ENCODE peak calls at places on chromosomes 5 and 9, in nine cellular contexts. One of them, this sample, is unnamed.

GRCh38 chr9:116094846-116095245 is 58.7 kb upstream of the PAPPA start:
- DNase-seq in keratinocyte: no peak
- DNase-seq in WTC11: no peak
- DNase-seq in neural progenitor cell: no peak
- DNase-seq in cardiac muscle cell: no peak
- DNase-seq in tibial nerve: no peak
- DNase-seq in CD8-positive, alpha-beta T cell: no peak
- DNase-seq in cardiac fibroblast: peak
- DNase-seq in body of pancreas: no peak
- DNase-seq in this sample: no peak

GRCh38 chr9:138028596-138028995 is 151.0 kb downstream of the CACNA1B start:
- DNase-seq in neural progenitor cell: peak
- DNase-seq in keratinocyte: no peak
- DNase-seq in CD8-positive, alpha-beta T cell: no peak
- DNase-seq in WTC11: no peak
- DNase-seq in cardiac fibroblast: no peak
- DNase-seq in cardiac muscle cell: no peak
- DNase-seq in tibial nerve: no peak
- DNase-seq in body of pancreas: no peak
- DNase-seq in this sample: no peak

GRCh38 chr5:134101686-134102439 is 12.6 kb upstream of the TCF7 start:
- DNase-seq in CD8-positive, alpha-beta T cell: peak
- DNase-seq in keratinocyte: no peak
- DNase-seq in neural progenitor cell: peak
- DNase-seq in cardiac fibroblast: peak
- DNase-seq in tibial nerve: peak
- DNase-seq in WTC11: peak
- DNase-seq in body of pancreas: peak
- DNase-seq in cardiac muscle cell: peak
- DNase-seq in this sample: peak

GRCh38 chr5:99900302-99900811 is 634.8 kb upstream of the FAM174A start:
- DNase-seq in WTC11: no peak
- DNase-seq in keratinocyte: peak
- DNase-seq in cardiac fibroblast: peak
- DNase-seq in cardiac muscle cell: no peak
- DNase-seq in CD8-positive, alpha-beta T cell: no peak
- DNase-seq in body of pancreas: no peak
- DNase-seq in tibial nerve: no peak
- DNase-seq in neural progenitor cell: no peak
- DNase-seq in this sample: no peak

GRCh38 chr9:133597316-133597957 is 11.8 kb downstream of the FAM163B start:
- DNase-seq in cardiac fibroblast: peak
- DNase-seq in cardiac muscle cell: no peak
- DNase-seq in WTC11: no peak
- DNase-seq in keratinocyte: no peak
- DNase-seq in body of pancreas: no peak
- DNase-seq in CD8-positive, alpha-beta T cell: no peak
- DNase-seq in tibial nerve: no peak
- DNase-seq in neural progenitor cell: no peak
- DNase-seq in this sample: no peak

GRCh38 chr9:98962861-98963260 is 19.2 kb downstream of the COL15A1 start:
- DNase-seq in WTC11: peak
- DNase-seq in keratinocyte: no peak
- DNase-seq in CD8-positive, alpha-beta T cell: no peak
- DNase-seq in neural progenitor cell: no peak
- DNase-seq in cardiac fibroblast: no peak
- DNase-seq in tibial nerve: no peak
- DNase-seq in body of pancreas: no peak
- DNase-seq in cardiac muscle cell: peak
- DNase-seq in this sample: no peak

GRCh38 chr5:123176224-123176937 is 87.3 kb downstream of the PRDM6 start:
- DNase-seq in cardiac muscle cell: no peak
- DNase-seq in CD8-positive, alpha-beta T cell: no peak
- DNase-seq in body of pancreas: no peak
- DNase-seq in keratinocyte: no peak
- DNase-seq in neural progenitor cell: no peak
- DNase-seq in WTC11: no peak
- DNase-seq in tibial nerve: no peak
- DNase-seq in cardiac fibroblast: peak
- DNase-seq in this sample: no peak

GRCh38 chr9:105243015-105243686 is 1.3 kb upstream of the SLC44A1 start:
- DNase-seq in cardiac fibroblast: peak
- DNase-seq in cardiac muscle cell: no peak
- DNase-seq in keratinocyte: no peak
- DNase-seq in tibial nerve: no peak
- DNase-seq in WTC11: no peak
- DNase-seq in body of pancreas: no peak
- DNase-seq in CD8-positive, alpha-beta T cell: no peak
- DNase-seq in neural progenitor cell: peak
- DNase-seq in this sample: no peak

GRCh38 chr5:95735436-95735835 is 4.3 kb downstream of the RHOBTB3 start:
- DNase-seq in keratinocyte: no peak
- DNase-seq in tibial nerve: no peak
- DNase-seq in cardiac muscle cell: no peak
- DNase-seq in CD8-positive, alpha-beta T cell: no peak
- DNase-seq in WTC11: no peak
- DNase-seq in neural progenitor cell: no peak
- DNase-seq in body of pancreas: no peak
- DNase-seq in cardiac fibroblast: no peak
- DNase-seq in this sample: no peak

GRCh38 chr9:23288545-23288944 is 537.5 kb downstream of the ELAVL2 start:
- DNase-seq in keratinocyte: no peak
- DNase-seq in neural progenitor cell: no peak
- DNase-seq in tibial nerve: no peak
- DNase-seq in CD8-positive, alpha-beta T cell: no peak
- DNase-seq in cardiac fibroblast: no peak
- DNase-seq in WTC11: no peak
- DNase-seq in cardiac muscle cell: no peak
- DNase-seq in body of pancreas: no peak
- DNase-seq in this sample: no peak

GRCh38 chr5:140131967-140132409 is 6.3 kb downstream of the IGIP start:
- DNase-seq in tibial nerve: no peak
- DNase-seq in neural progenitor cell: no peak
- DNase-seq in WTC11: no peak
- DNase-seq in cardiac muscle cell: no peak
- DNase-seq in keratinocyte: peak
- DNase-seq in CD8-positive, alpha-beta T cell: no peak
- DNase-seq in body of pancreas: peak
- DNase-seq in cardiac fibroblast: peak
- DNase-seq in this sample: no peak

GRCh38 chr5:13972029-13972428 is 27.5 kb upstream of the DNAH5 start:
- DNase-seq in CD8-positive, alpha-beta T cell: no peak
- DNase-seq in neural progenitor cell: no peak
- DNase-seq in body of pancreas: no peak
- DNase-seq in keratinocyte: no peak
- DNase-seq in cardiac fibroblast: no peak
- DNase-seq in cardiac muscle cell: no peak
- DNase-seq in tibial nerve: no peak
- DNase-seq in WTC11: no peak
- DNase-seq in this sample: no peak

GRCh38 chr9:99721898-99722297 is 99.8 kb upstream of the NR4A3 start:
- DNase-seq in neural progenitor cell: no peak
- DNase-seq in CD8-positive, alpha-beta T cell: no peak
- DNase-seq in cardiac muscle cell: no peak
- DNase-seq in body of pancreas: no peak
- DNase-seq in cardiac fibroblast: no peak
- DNase-seq in WTC11: no peak
- DNase-seq in keratinocyte: no peak
- DNase-seq in tibial nerve: no peak
- DNase-seq in this sample: no peak

GRCh38 chr5:134575316-134575715 is 49.8 kb downstream of the JADE2 start:
- DNase-seq in CD8-positive, alpha-beta T cell: no peak
- DNase-seq in WTC11: no peak
- DNase-seq in cardiac muscle cell: no peak
- DNase-seq in keratinocyte: no peak
- DNase-seq in cardiac fibroblast: no peak
- DNase-seq in tibial nerve: no peak
- DNase-seq in neural progenitor cell: no peak
- DNase-seq in body of pancreas: no peak
- DNase-seq in this sample: no peak

GRCh38 chr5:134133213-134133994 is 18.9 kb downstream of the TCF7 start:
- DNase-seq in neural progenitor cell: no peak
- DNase-seq in cardiac fibroblast: no peak
- DNase-seq in cardiac muscle cell: no peak
- DNase-seq in keratinocyte: no peak
- DNase-seq in CD8-positive, alpha-beta T cell: peak
- DNase-seq in WTC11: peak
- DNase-seq in body of pancreas: peak
- DNase-seq in tibial nerve: no peak
- DNase-seq in this sample: no peak

GRCh38 chr5:88262116-88262515 is 6.5 kb downstream of the TMEM161B start:
- DNase-seq in WTC11: no peak
- DNase-seq in keratinocyte: no peak
- DNase-seq in body of pancreas: no peak
- DNase-seq in tibial nerve: no peak
- DNase-seq in neural progenitor cell: no peak
- DNase-seq in cardiac fibroblast: peak
- DNase-seq in cardiac muscle cell: no peak
- DNase-seq in CD8-positive, alpha-beta T cell: no peak
- DNase-seq in this sample: no peak

DNA sequence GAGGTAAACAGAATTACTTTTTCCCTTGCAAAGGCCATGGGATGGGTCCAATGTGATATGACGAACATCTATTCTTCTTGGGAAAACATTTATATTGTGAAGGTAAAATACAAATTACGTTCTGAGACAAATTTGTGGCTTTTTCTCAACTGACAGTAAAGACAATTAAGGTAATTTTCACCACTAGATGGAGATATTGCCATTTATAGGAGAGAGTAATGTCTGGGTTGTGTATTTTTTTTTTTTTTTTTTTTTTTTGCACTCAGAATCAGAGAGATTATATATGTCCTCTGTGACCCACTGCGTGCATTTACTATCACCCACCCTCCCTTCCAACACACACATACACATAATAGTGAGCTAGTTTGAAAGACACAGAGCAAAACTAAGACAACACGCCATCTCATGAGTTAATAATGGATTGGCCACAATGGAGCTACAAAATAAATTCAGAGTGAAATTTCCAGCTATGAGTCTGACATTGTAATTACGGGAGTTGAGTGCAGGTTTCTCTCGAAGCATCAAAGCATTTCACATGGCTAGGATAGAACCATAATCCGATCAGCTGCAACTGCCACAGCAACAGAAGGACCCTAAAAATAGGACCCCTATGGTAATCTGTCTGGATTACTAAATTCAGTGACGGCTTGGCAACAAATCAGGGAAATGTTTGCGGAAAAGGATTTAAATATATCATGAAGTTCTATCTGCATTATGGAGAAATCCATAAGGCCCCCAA is 49.2 kb downstream of the ANXA1 start:
- DNase-seq in keratinocyte: no peak
- DNase-seq in WTC11: no peak
- DNase-seq in neural progenitor cell: peak
- DNase-seq in body of pancreas: no peak
- DNase-seq in cardiac muscle cell: peak
- DNase-seq in tibial nerve: no peak
- DNase-seq in CD8-positive, alpha-beta T cell: no peak
- DNase-seq in cardiac fibroblast: peak
- DNase-seq in this sample: no peak
- TF ChIP-seq CTCF in keratinocyte: peak
- TF ChIP-seq CTCF in WTC11: peak
- TF ChIP-seq CTCF in neural progenitor cell: peak
- TF ChIP-seq CTCF in body of pancreas: peak
- TF ChIP-seq CTCF in cardiac muscle cell: peak
- TF ChIP-seq CTCF in tibial nerve: peak
- TF ChIP-seq CTCF in CD8-positive, alpha-beta T cell: peak
- TF ChIP-seq CTCF in cardiac fibroblast: peak
- TF ChIP-seq CTCF in this sample: no peak

DNA sequence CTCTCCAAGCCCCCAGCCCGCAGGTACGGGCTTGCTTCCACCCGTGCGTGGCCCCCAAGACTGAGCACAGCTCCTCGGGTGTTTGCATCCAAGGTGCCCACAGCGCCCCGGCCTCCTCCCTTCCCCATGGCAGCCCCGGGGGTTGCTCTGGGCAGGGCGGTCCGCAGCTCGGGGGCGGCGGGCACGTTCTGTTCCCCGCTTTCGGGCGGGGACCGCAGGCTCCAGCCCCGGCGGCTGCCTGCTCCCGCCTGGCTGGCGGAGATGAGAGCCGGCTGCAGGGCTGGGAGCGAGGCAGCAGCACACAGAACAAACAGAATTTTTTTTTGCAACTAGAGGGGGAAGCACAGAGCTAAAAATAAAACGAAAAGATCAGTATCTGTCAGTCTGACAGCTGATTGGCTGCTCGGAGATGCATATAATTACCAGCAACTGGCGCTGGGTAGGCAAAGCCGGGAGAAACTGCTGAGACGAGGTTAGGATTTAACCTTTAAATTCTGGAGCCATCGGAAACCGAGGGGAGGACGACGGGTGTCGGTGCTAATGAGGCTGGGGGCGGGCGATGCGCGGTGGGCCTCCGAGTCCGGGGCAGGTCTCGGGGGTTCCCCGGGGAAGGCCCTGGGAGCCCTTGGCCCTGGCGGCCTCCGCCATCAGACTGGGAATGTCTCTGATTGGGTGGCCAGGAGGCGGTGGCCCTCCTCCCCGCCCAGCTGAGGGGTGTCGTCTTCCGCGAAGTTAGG is 142.7 kb upstream of the IER5L start:
- DNase-seq in tibial nerve: peak
- DNase-seq in cardiac muscle cell: peak
- DNase-seq in cardiac fibroblast: peak
- DNase-seq in body of pancreas: peak
- DNase-seq in neural progenitor cell: peak
- DNase-seq in CD8-positive, alpha-beta T cell: peak
- DNase-seq in WTC11: peak
- DNase-seq in keratinocyte: no peak
- DNase-seq in this sample: peak
- TF ChIP-seq CTCF in tibial nerve: peak
- TF ChIP-seq CTCF in cardiac muscle cell: peak
- TF ChIP-seq CTCF in cardiac fibroblast: no peak
- TF ChIP-seq CTCF in body of pancreas: peak
- TF ChIP-seq CTCF in neural progenitor cell: no peak
- TF ChIP-seq CTCF in CD8-positive, alpha-beta T cell: peak
- TF ChIP-seq CTCF in WTC11: no peak
- TF ChIP-seq CTCF in keratinocyte: no peak
- TF ChIP-seq CTCF in this sample: no peak

DNA sequence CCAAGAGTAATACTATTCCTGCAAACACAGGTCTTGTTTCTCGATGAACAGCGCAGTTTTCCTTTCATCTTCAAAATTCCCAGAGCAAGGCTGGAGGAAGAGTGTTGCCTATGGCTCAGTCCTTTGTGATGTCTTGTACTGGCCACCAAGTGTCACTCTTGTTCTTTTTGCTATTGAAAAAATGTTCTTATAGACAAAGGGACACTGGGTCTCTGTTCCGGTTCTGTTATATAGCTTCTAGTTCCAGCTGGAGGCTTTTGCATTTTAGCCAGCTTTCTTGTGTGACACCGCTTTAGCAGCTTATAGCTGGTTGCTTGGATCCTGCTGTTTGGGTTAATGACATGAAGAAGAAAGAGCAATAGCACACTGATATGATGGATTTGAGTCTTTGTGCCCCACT is 343.7 kb upstream of the KCNN2 start:
- DNase-seq in cardiac fibroblast: no peak
- DNase-seq in cardiac muscle cell: peak
- DNase-seq in neural progenitor cell: peak
- DNase-seq in keratinocyte: no peak
- DNase-seq in tibial nerve: no peak
- DNase-seq in CD8-positive, alpha-beta T cell: no peak
- DNase-seq in body of pancreas: no peak
- DNase-seq in WTC11: no peak
- DNase-seq in this sample: no peak
- TF ChIP-seq CTCF in cardiac fibroblast: no peak
- TF ChIP-seq CTCF in cardiac muscle cell: no peak
- TF ChIP-seq CTCF in neural progenitor cell: peak
- TF ChIP-seq CTCF in keratinocyte: no peak
- TF ChIP-seq CTCF in tibial nerve: no peak
- TF ChIP-seq CTCF in CD8-positive, alpha-beta T cell: no peak
- TF ChIP-seq CTCF in body of pancreas: peak
- TF ChIP-seq CTCF in WTC11: no peak
- TF ChIP-seq CTCF in this sample: no peak

GRCh38 chr9:13278368-13279246 is 885 bp downstream of the MPDZ start:
- DNase-seq in tibial nerve: peak
- DNase-seq in keratinocyte: no peak
- DNase-seq in body of pancreas: peak
- DNase-seq in neural progenitor cell: peak
- DNase-seq in CD8-positive, alpha-beta T cell: no peak
- DNase-seq in cardiac fibroblast: peak
- DNase-seq in WTC11: peak
- DNase-seq in cardiac muscle cell: peak
- DNase-seq in this sample: peak
- TF ChIP-seq CTCF in tibial nerve: peak
- TF ChIP-seq CTCF in keratinocyte: no peak
- TF ChIP-seq CTCF in body of pancreas: no peak
- TF ChIP-seq CTCF in neural progenitor cell: no peak
- TF ChIP-seq CTCF in CD8-positive, alpha-beta T cell: no peak
- TF ChIP-seq CTCF in cardiac fibroblast: peak
- TF ChIP-seq CTCF in WTC11: no peak
- TF ChIP-seq CTCF in cardiac muscle cell: peak
- TF ChIP-seq CTCF in this sample: no peak